ENCODE peak calls at places on chromosomes 1 and 21, in eight cellular contexts. S, Q, X, O, U, Z, W and F are unnamed samples.
A peak's percentile ranks its signal among the peaks of the same experiment; 100 is the strongest.

GRCh38 chr1:206637605-206638004 is 2.3 kb downstream of the DYRK3 start:
- DNase-seq in W (no peak), S (no peak), X (no peak), U (no peak), O (no peak), Z (no peak), Q (no peak), F (no peak)

GRCh38 chr1:190754769-190755168 is 277.1 kb upstream of the BRINP3 start:
- DNase-seq in Z (no peak), X (peak; percentile 85), S (no peak), O (peak; percentile 55), Q (no peak), U (no peak), W (no peak), F (no peak)

GRCh38 chr1:55298167-55298894 is 83.2 kb upstream of the USP24 start:
- DNase-seq in Z (no peak), Q (no peak), S (no peak), U (no peak), O (no peak), X (no peak), W (no peak), F (no peak)

GRCh38 chr1:180167721-180168467 is 13.2 kb downstream of the QSOX1 start:
- DNase-seq in W (no peak), Z (peak; percentile 30), S (no peak), X (peak; percentile 22), O (no peak), Q (peak; percentile 47), U (no peak), F (peak; percentile 67)

GRCh38 chr1:93178418-93178817 is 1.8 kb downstream of the TMED5 start:
- DNase-seq in Z (no peak), U (no peak), W (peak; percentile 55), O (peak; percentile 34), X (peak; percentile 17), Q (no peak), S (no peak), F (no peak)

GRCh38 chr1:155598842-155599331 is 11.1 kb upstream of the MSTO1 start:
- DNase-seq in W (no peak), Z (peak; percentile 73), O (peak; percentile 32), Q (no peak), X (peak; percentile 43), S (no peak), U (no peak), F (no peak)

GRCh38 chr1:151641229-151641628 is 29.4 kb downstream of the SNX27 start:
- DNase-seq in X (no peak), Z (no peak), U (no peak), W (no peak), O (no peak), Q (no peak), S (no peak), F (no peak)

GRCh38 chr1:245512181-245512888 is 357.6 kb downstream of the KIF26B start:
- DNase-seq in Z (no peak), O (peak; percentile 48), S (no peak), Q (no peak), U (no peak), X (no peak), W (no peak), F (no peak)

GRCh38 chr1:214566158-214567104 is 15.0 kb upstream of the PTPN14 start:
- DNase-seq in U (no peak), Z (no peak), X (peak; percentile 94), O (peak; percentile 89), S (no peak), W (no peak), Q (no peak), F (peak; percentile 48)

GRCh38 chr1:178151831-178152230 is 57.9 kb downstream of the RASAL2 start:
- DNase-seq in S (no peak), Z (no peak), U (no peak), X (no peak), O (no peak), Q (no peak), W (no peak), F (no peak)

GRCh38 chr1:174364996-174365760 is 82.6 kb upstream of the GPR52 start:
- DNase-seq in Z (no peak), W (no peak), X (no peak), O (no peak), Q (no peak), S (no peak), U (no peak), F (no peak)

GRCh38 chr1:201172999-201173610 is 17.5 kb upstream of the IGFN1 start:
- DNase-seq in S (no peak), Q (no peak), U (no peak), Z (no peak), X (peak; percentile 54), W (no peak), O (no peak), F (no peak)

GRCh38 chr1:15764890-15765289 is 6.3 kb downstream of the FBLIM1 start:
- DNase-seq in U (no peak), Q (no peak), W (no peak), O (no peak), S (no peak), Z (no peak), X (no peak), F (no peak)

GRCh38 chr21:15333943-15334342 is 269.1 kb upstream of the NRIP1 start:
- DNase-seq in Q (no peak), S (no peak), Z (no peak), W (no peak), X (no peak), U (no peak), O (no peak), F (no peak)

GRCh38 chr1:246907472-246907871 is 24.3 kb downstream of the AHCTF1 start:
- DNase-seq in U (peak; percentile 16), Z (peak; percentile 59), Q (no peak), X (peak; percentile 72), S (peak; percentile 28), O (peak; percentile 66), W (no peak), F (no peak)

GRCh38 chr1:98429851-98430496 is 231.5 kb upstream of the SNX7 start:
- DNase-seq in Z (peak; percentile 25), Q (no peak), O (no peak), W (no peak), X (no peak), U (no peak), S (no peak), F (no peak)

DNA sequence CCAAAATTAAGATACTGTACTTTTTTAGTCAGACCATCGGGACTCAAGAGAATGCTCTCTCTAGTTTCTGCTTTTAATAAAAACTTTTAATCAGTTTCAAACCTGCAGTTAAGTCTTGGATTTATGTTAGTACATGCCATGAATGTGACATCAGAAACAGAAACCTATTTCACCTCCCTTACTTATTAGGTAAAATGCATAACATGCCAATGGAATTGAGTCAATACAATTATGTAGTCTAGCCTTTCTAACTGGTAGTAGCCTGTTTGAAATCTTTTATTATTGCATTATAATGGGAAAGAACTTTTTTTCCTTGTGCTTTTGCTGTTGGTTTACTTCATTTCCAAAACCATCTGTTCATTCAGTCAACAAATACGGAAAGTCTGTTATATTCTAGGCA is 4.8 kb downstream of the PHACTR4 start:
- DNase-seq in Q (no peak), O (peak; percentile 82), X (peak; percentile 82), S (no peak), Z (no peak), U (no peak), W (no peak), F (no peak)
- H3K27ac ChIP-seq in Q (no peak overlapping the region), O (no peak overlapping the region), X (peak overlapping the region; percentile 27), S (no peak overlapping the region), Z (no peak overlapping the region), U (no peak overlapping the region), W (no peak overlapping the region), F (no peak overlapping the region)

GRCh38 chr1:31414692-31415370 is 1.8 kb downstream of the SERINC2 start:
- DNase-seq in X (no peak), W (no peak), Q (no peak), U (no peak), Z (no peak), S (no peak), O (no peak), F (no peak)

GRCh38 chr1:31412732-31413404 is at the start of gene SERINC2:
- DNase-seq in Q (no peak), X (no peak), W (no peak), U (no peak), Z (peak; percentile 68), O (no peak), S (no peak), F (no peak)

GRCh38 chr1:31412205-31412604 is 808 bp upstream of the SERINC2 start:
- DNase-seq in U (no peak), Q (no peak), Z (no peak), S (no peak), X (no peak), O (no peak), W (no peak), F (no peak)

GRCh38 chr1:31415658-31416057 is 2.6 kb downstream of the SERINC2 start:
- DNase-seq in Z (no peak), Q (no peak), S (no peak), W (no peak), U (no peak), O (no peak), X (no peak), F (no peak)

DNA sequence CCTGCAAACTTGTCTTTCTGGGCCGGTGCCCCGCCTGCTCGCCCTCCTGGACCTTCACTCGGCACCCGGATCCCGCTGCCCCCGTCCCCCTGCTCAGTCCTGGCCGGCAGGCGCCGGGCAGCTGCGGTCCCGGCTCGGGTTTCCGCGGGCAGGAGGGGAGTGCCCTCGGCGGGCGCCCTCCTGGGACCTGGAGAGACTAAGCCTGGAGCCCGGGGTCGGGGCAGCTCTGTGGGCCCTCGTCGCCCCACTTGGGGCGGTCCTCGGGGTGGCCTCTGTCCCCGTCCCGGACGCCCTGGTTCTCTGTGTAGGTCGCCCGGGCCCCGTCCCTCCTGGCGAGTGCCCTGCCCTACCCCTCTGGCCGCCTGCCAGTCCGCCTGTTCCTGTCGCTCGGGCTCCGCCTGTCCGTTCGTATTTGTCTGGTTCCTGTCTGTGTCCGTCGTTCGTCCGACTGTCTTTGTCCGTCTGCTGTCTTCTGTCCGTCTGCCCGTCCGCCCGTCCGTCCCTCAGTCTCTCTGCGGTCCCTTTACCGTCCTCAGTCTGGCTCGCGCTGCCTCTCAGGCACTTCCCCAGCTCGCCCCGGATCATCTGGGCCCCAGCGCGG is 492 bp downstream of the SERINC2 start:
- DNase-seq in O (peak; percentile 36), X (no peak), W (peak; percentile 91), S (peak; percentile 76), U (no peak), Z (peak; percentile 70), Q (peak; percentile 79), F (peak; percentile 91)
- H3K4me3 ChIP-seq in O (peak overlapping the region; percentile 67), X (peak overlapping the region; percentile 89), W (peak overlapping the region; percentile 39), S (peak overlapping the region; percentile 70), U (peak overlapping the region; percentile 41), Z (peak overlapping the region; percentile 91), Q (peak overlapping the region; percentile 55), F (peak overlapping the region; percentile 78)

GRCh38 chr1:31577515-31578191 is 1.3 kb downstream of the TINAGL1 start:
- DNase-seq in W (peak; percentile 70), X (peak; percentile 52), U (no peak), Z (no peak), O (peak; percentile 79), Q (no peak), S (no peak), F (no peak)
- H3K4me1 ChIP-seq in W (peaks cover 7% of the 10 kb centered on the region), X (peaks cover 27% of the 10 kb centered on the region), U (no peaks in the 10 kb centered on the region), Z (peaks cover 10% of the 10 kb centered on the region), O (peaks cover 41% of the 10 kb centered on the region), Q (no peaks in the 10 kb centered on the region), S (peaks cover 67% of the 10 kb centered on the region), F (peaks cover 19% of the 10 kb centered on the region)

DNA sequence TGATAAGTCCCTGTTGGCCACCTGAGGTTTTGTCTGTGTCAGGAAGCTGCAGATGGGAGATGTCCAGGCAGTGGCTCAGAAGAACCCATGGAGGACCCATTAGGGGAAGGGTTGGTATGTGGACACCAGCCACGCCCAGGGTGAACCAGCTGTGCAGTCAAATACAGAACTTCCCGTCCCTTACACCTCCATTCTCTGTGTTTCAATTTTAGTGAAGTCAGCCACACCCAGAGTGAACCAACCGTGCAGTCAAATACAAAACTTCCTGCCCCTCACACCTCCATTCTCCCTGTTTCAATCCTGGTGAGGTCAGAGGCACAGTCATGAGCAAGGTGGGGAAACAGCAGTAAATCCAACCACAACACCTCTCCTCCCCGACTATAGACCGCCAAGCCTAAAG is 27.4 kb downstream of the BACE2 start:
- DNase-seq in S (no peak), Q (no peak), U (no peak), X (no peak), W (no peak), O (no peak), Z (no peak), F (no peak)
- H3K27ac ChIP-seq in S (no peak overlapping the region), Q (no peak overlapping the region), U (no peak overlapping the region), X (no peak overlapping the region), W (no peak overlapping the region), O (no peak overlapping the region), Z (no peak overlapping the region), F (no peak overlapping the region)